ENCODE peak calls at places on chromosome 9, in six cellular contexts. H, V, Z, Q, C and G are unnamed samples.

GRCh38 chr9:112997236-112997941 is 14.6 kb downstream of the ZNF883 start:
- DNase-seq in H (no peak), V (no peak), Z (no peak), Q (no peak), C (no peak), G (no peak)

GRCh38 chr9:133333566-133333965 is 2.4 kb downstream of the SURF6 start:
- DNase-seq in H (no peak), V (no peak), Z (no peak), Q (no peak), C (no peak), G (no peak)

GRCh38 chr9:92749071-92749933 is 15.3 kb downstream of the BICD2 start:
- DNase-seq in H (no peak), V (no peak), Z (no peak), Q (no peak), C (no peak), G (peak; percentile 59)

GRCh38 chr9:129697956-129698757 is 32.7 kb downstream of the PRRX2 start:
- DNase-seq in H (peak; percentile 25), V (peak; percentile 35), Z (no peak), Q (no peak), C (no peak), G (peak; percentile 79)

GRCh38 chr9:20526500-20527319 is 95.6 kb downstream of the MLLT3 start:
- DNase-seq in H (no peak), V (no peak), Z (no peak), Q (peak; percentile 53), C (no peak), G (no peak)

GRCh38 chr9:137266589-137267453 is 10.7 kb upstream of the TOR4A start:
- DNase-seq in H (no peak), V (no peak), Z (no peak), Q (no peak), C (no peak), G (peak; percentile 48)

GRCh38 chr9:4116091-4116581 is 183.7 kb downstream of the GLIS3 start:
- DNase-seq in H (no peak), V (no peak), Z (no peak), Q (peak; percentile 57), C (no peak), G (no peak)

GRCh38 chr9:129962889-129963703 is 79.9 kb downstream of the FNBP1 start:
- DNase-seq in H (peak; percentile 21), V (no peak), Z (no peak), Q (peak; percentile 71), C (no peak), G (no peak)

GRCh38 chr9:76564300-76564699 is 105.3 kb downstream of the GCNT1 start:
- DNase-seq in H (no peak), V (no peak), Z (peak; percentile 15), Q (no peak), C (no peak), G (no peak)

GRCh38 chr9:126650830-126651341 is 37.2 kb downstream of the LMX1B start:
- DNase-seq in H (no peak), V (no peak), Z (no peak), Q (no peak), C (no peak), G (no peak)

GRCh38 chr9:116644099-116644688 is 42.9 kb upstream of the TRIM32 start:
- DNase-seq in H (no peak), V (no peak), Z (no peak), Q (no peak), C (no peak), G (no peak)

GRCh38 chr9:116646661-116647514 is 40.2 kb upstream of the TRIM32 start:
- DNase-seq in H (peak; percentile 65), V (no peak), Z (no peak), Q (peak; percentile 74), C (no peak), G (peak; percentile 17)

GRCh38 chr9:116647515-116647809 is 39.6 kb upstream of the TRIM32 start:
- DNase-seq in H (no peak), V (peak; percentile 35), Z (no peak), Q (no peak), C (no peak), G (no peak)

GRCh38 chr9:116641292-116642059 is 45.6 kb upstream of the TRIM32 start:
- DNase-seq in H (no peak), V (no peak), Z (no peak), Q (no peak), C (no peak), G (no peak)

GRCh38 chr9:116643691-116644090 is 43.4 kb upstream of the TRIM32 start:
- DNase-seq in H (no peak), V (no peak), Z (peak; percentile 32), Q (no peak), C (no peak), G (no peak)
- H3K4me3 ChIP-seq in H (no peak overlapping the region), V (no peak overlapping the region), Z (no peak overlapping the region), Q (no peak overlapping the region), C (no peak overlapping the region), G (no peak overlapping the region)

GRCh38 chr9:34611811-34612787 is at the start of gene RPP25L:
- DNase-seq in H (peak; percentile 95), V (peak; percentile 93), Z (peak; percentile 40), Q (peak; percentile 81), C (no peak), G (peak; percentile 98)

GRCh38 chr9:34615132-34615531 is 3.2 kb upstream of the RPP25L start:
- DNase-seq in H (no peak), V (no peak), Z (no peak), Q (no peak), C (no peak), G (no peak)

GRCh38 chr9:34610434-34611206 is 1.3 kb downstream of the RPP25L start:
- DNase-seq in H (no peak), V (peak; percentile 36), Z (no peak), Q (no peak), C (no peak), G (no peak)

GRCh38 chr9:34612788-34613390 is 992 bp upstream of the RPP25L start:
- DNase-seq in H (peak; percentile 94), V (peak; percentile 71), Z (peak; percentile 63), Q (peak; percentile 79), C (no peak), G (peak; percentile 91)

GRCh38 chr9:34611251-34611810 is 566 bp downstream of the RPP25L start:
- DNase-seq in H (no peak), V (no peak), Z (no peak), Q (no peak), C (no peak), G (peak; percentile 62)
- H3K4me3 ChIP-seq in H (peak overlapping the region; percentile 66), V (peak overlapping the region; percentile 79), Z (peak overlapping the region; percentile 96), Q (peak overlapping the region; percentile 81), C (peak overlapping the region; percentile 82), G (peak overlapping the region; percentile 79)

DNA sequence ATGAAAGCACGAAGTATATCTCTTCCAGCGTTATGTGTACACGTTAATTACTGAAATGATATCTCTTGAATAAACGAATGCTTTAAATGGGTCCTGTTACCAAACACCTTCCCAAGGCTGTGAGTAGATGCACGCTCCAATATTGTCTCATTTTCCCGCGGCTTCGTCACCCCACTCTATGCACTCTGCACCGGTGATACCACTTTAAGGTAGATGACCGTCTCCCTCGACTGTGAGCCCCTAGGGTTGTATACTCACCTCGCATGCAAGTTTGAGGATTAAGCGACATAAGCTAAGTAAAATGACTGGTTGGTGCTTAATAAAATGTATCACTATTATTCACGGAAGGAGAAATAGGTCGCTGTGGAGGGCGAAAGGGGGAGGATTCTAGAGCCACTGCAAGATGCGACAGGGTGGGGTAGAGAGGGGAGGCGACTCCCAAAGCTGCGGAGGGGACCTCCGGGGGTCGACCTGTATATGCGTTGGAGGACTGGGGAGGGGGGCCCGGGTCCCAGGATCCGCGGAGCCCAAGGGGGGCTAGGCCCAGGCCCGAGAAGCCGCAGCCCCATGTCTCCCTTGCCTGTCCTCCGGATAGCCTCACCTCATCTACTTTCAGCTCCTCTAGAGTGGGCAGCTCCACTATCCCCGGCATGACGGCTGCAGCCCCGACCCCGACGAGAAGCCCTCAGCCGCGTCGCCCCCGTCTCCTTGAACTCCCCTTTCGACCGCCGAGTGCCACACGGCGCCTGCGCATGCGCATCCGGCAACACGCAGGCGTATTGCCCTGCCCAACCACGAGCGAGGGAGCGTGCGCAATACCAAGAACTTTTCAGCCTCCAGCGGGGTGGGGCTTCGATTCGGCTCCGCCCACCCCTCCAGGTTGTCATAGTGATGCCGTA is at the start of the genes MORN5 and NDUFA8:
- DNase-seq in H (peak; percentile 99), V (peak; percentile 97), Z (peak; percentile 90), Q (peak; percentile 95), C (peak; percentile 85), G (peak; percentile 98)
- H3K4me3 ChIP-seq in H (peak within 1 kb of the TSS; percentile 96), V (peak within 1 kb of the TSS; percentile 84), Z (peak within 1 kb of the TSS; percentile 82), Q (peak within 1 kb of the TSS; percentile 78), C (peak within 1 kb of the TSS; percentile 79), G (peak within 1 kb of the TSS; percentile 99)

GRCh38 chr9:2664675-2665065 is 43.1 kb downstream of the VLDLR start:
- DNase-seq in H (no peak), V (no peak), Z (no peak), Q (no peak), C (no peak), G (no peak)

GRCh38 chr9:2663886-2664674 is 42.5 kb downstream of the VLDLR start:
- DNase-seq in H (no peak), V (no peak), Z (no peak), Q (no peak), C (no peak), G (no peak)

GRCh38 chr9:2663486-2663885 is 41.9 kb downstream of the VLDLR start:
- DNase-seq in H (no peak), V (no peak), Z (no peak), Q (no peak), C (no peak), G (no peak)

GRCh38 chr9:2666569-2666968 is 45.0 kb downstream of the VLDLR start:
- DNase-seq in H (no peak), V (no peak), Z (no peak), Q (no peak), C (no peak), G (no peak)

GRCh38 chr9:2662496-2662895 is 40.9 kb downstream of the VLDLR start:
- DNase-seq in H (peak; percentile 64), V (no peak), Z (no peak), Q (no peak), C (no peak), G (peak; percentile 70)
- H3K4me3 ChIP-seq in H (no peak overlapping the region), V (no peak overlapping the region), Z (no peak overlapping the region), Q (no peak overlapping the region), C (no peak overlapping the region), G (no peak overlapping the region)